ENCODE peak calls at places on chromosomes 7 and 10, in eight cellular contexts. A is H7, Q is dorsolateral prefrontal cortex, F is spleen, M is mesendoderm, S is left ventricle myocardium inferior, U is fibroblast of mammary gland, K is skeletal muscle cell. I is an unnamed sample.

GRCh38 chr7:53095731-53096501 is 60.5 kb downstream of the POM121L12 start:
- DNase-seq in Q (no peak), U (no peak), M (no peak), K (no peak), F (no peak), A (no peak), S (no peak), I (no peak)

GRCh38 chr7:150986099-150986512 is 4.7 kb upstream of the NOS3 start:
- DNase-seq in S (peak), M (peak), A (peak), Q (peak), F (no peak), U (peak), K (no peak), I (peak)

GRCh38 chr7:80185571-80185970 is 50.9 kb downstream of the GNAI1 start:
- DNase-seq in S (no peak), F (no peak), K (no peak), Q (no peak), U (no peak), A (no peak), M (no peak), I (peak)

GRCh38 chr7:54995631-54996340 is 23.0 kb upstream of the EGFR start:
- DNase-seq in S (no peak), Q (no peak), A (no peak), M (no peak), F (no peak), K (peak), U (peak), I (peak)

GRCh38 chr10:93806882-93807281 is 49.1 kb downstream of the LGI1 start:
- DNase-seq in M (no peak), Q (no peak), F (no peak), S (no peak), A (no peak), K (no peak), U (peak), I (no peak)

GRCh38 chr10:75207079-75207867 is 3.3 kb upstream of the VDAC2 start:
- DNase-seq in M (peak), K (no peak), A (no peak), F (no peak), S (no peak), Q (no peak), U (no peak), I (no peak)

GRCh38 chr10:48900296-48900695 is 39.3 kb downstream of the LRRC18 start:
- DNase-seq in F (no peak), Q (no peak), S (no peak), U (no peak), K (no peak), M (no peak), A (no peak), I (no peak)

GRCh38 chr7:131952365-131952764 is 395.9 kb upstream of the PODXL start:
- DNase-seq in F (no peak), S (no peak), U (no peak), K (no peak), Q (no peak), M (no peak), A (no peak), I (no peak)

GRCh38 chr10:70267161-70267933 is 16.5 kb downstream of the NPFFR1 start:
- DNase-seq in K (peak), Q (no peak), U (peak), A (peak), F (no peak), S (no peak), M (peak), I (peak)

GRCh38 chr7:55152490-55152889 is 133.7 kb downstream of the EGFR start:
- DNase-seq in F (peak), U (no peak), M (no peak), A (peak), K (no peak), S (no peak), Q (no peak), I (no peak)

GRCh38 chr10:126525326-126525725 is 137.0 kb upstream of the ADAM12 start:
- DNase-seq in F (no peak), U (no peak), Q (no peak), M (no peak), K (no peak), A (no peak), S (no peak), I (no peak)

GRCh38 chr7:44798649-44799275 is 2.3 kb downstream of the PPIA start:
- DNase-seq in Q (no peak), A (no peak), F (no peak), K (no peak), M (no peak), U (no peak), S (no peak), I (no peak)

GRCh38 chr7:2567663-2568238 is 9.0 kb downstream of the IQCE start:
- DNase-seq in K (no peak), M (peak), F (no peak), U (peak), Q (peak), A (peak), S (peak), I (peak)

GRCh38 chr7:8724080-8724718 is 290.8 kb downstream of the NXPH1 start:
- DNase-seq in Q (peak), F (no peak), S (no peak), K (no peak), U (no peak), M (peak), A (peak), I (no peak)

GRCh38 chr7:77276120-77276519 is 76.5 kb upstream of the FGL2 start:
- DNase-seq in F (no peak), Q (no peak), A (no peak), M (no peak), S (no peak), K (no peak), U (no peak), I (no peak)

GRCh38 chr7:51310131-51310583 is 6.5 kb downstream of the COBL start:
- DNase-seq in K (no peak), A (no peak), M (no peak), S (no peak), Q (no peak), F (no peak), U (no peak), I (no peak)

GRCh38 chr7:11786186-11786585 is 45.8 kb downstream of the THSD7A start:
- DNase-seq in U (no peak), S (no peak), A (peak), M (peak), F (no peak), K (peak), Q (no peak), I (no peak)

GRCh38 chr10:98415710-98416077 is 712 bp upstream of the PYROXD2 start:
- DNase-seq in A (no peak), S (no peak), Q (no peak), U (peak), M (no peak), F (no peak), K (no peak), I (peak)

GRCh38 chr10:48252354-48252650 is 22.2 kb downstream of the FRMPD2 start:
- DNase-seq in Q (no peak), A (no peak), S (no peak), K (no peak), M (no peak), U (no peak), F (peak), I (no peak)

GRCh38 chr10:76881477-76882220 is 756.0 kb downstream of the KCNMA1 start:
- DNase-seq in K (peak), Q (no peak), M (no peak), S (no peak), F (no peak), U (peak), A (no peak), I (peak)

GRCh38 chr10:79399242-79399831 is 46.1 kb downstream of the ZCCHC24 start:
- DNase-seq in S (peak), K (peak), M (peak), Q (peak), U (peak), F (peak), A (peak), I (peak)

GRCh38 chr10:102919237-102919959 is 1.3 kb downstream of the CNNM2 start:
- DNase-seq in F (peak), Q (peak), A (peak), M (peak), K (no peak), U (peak), S (no peak), I (no peak)

GRCh38 chr7:110595694-110596093 is 495.2 kb upstream of the LRRN3 start:
- DNase-seq in F (no peak), K (no peak), S (no peak), M (no peak), A (no peak), U (no peak), Q (no peak), I (peak)

GRCh38 chr10:117216611-117217195 is 19.4 kb downstream of the KCNK18 start:
- DNase-seq in K (peak), A (peak), U (peak), Q (peak), S (peak), F (peak), M (peak), I (peak)

GRCh38 chr10:74947781-74948401 is 121.5 kb downstream of the KAT6B start:
- DNase-seq in F (no peak), Q (no peak), U (no peak), K (no peak), A (no peak), S (no peak), M (no peak), I (no peak)

GRCh38 chr7:129094501-129094900 is 39.6 kb upstream of the TNPO3 start:
- DNase-seq in K (no peak), Q (no peak), M (no peak), F (no peak), U (no peak), A (no peak), S (no peak), I (no peak)

GRCh38 chr7:16114633-16115032 is 306.7 kb downstream of the CRPPA start:
- DNase-seq in U (peak), K (no peak), M (peak), Q (no peak), A (no peak), S (no peak), F (no peak), I (peak)

GRCh38 chr10:70324951-70325781 is 41.4 kb upstream of the NPFFR1 start:
- DNase-seq in Q (no peak), S (no peak), M (no peak), K (no peak), A (peak), F (no peak), U (no peak), I (no peak)

GRCh38 chr10:86314616-86315520 is 51.7 kb downstream of the GRID1 start:
- DNase-seq in K (no peak), M (no peak), F (peak), A (no peak), U (no peak), S (no peak), Q (no peak), I (no peak)

GRCh38 chr10:107618461-107619093 is 454.1 kb upstream of the SORCS1 start:
- DNase-seq in F (no peak), S (no peak), Q (no peak), U (no peak), K (no peak), A (no peak), M (no peak), I (peak)

GRCh38 chr7:117012284-117013174 is 59.2 kb downstream of the ST7 start:
- DNase-seq in F (no peak), K (no peak), U (peak), Q (no peak), A (peak), M (peak), S (no peak), I (peak)

GRCh38 chr7:79997345-79997744 is 137.3 kb upstream of the GNAI1 start:
- DNase-seq in S (no peak), F (no peak), A (no peak), Q (no peak), K (no peak), M (no peak), U (no peak), I (no peak)

GRCh38 chr10:132677905-132678298 is 108.0 kb downstream of the NKX6-2 start:
- DNase-seq in S (no peak), K (no peak), U (no peak), M (no peak), Q (peak), A (no peak), F (no peak), I (no peak)

GRCh38 chr10:112345743-112346142 is 28.2 kb upstream of the ACSL5 start:
- DNase-seq in A (no peak), K (no peak), F (no peak), U (no peak), M (no peak), S (no peak), Q (no peak), I (no peak)

DNA sequence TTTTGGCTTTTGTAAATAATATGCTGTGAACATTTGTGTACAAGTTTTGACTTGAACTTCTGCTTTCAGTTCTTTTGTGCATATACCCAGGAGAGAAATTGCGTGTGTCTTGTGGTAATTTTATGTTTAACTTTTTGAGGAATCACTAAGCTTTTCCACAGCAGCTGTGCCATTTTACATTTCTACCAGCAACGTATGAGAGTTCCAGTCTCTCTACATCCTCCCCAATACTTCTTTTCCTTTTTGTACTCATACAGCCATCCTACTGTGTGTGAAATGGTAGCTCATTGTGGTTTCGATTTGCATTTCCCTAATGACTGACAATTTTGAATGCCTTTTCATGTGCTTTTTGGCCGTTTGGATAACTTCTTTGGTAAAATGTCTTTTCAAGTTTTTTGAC is 66.3 kb upstream of the INHBA start:
- DNase-seq in K (no peak), A (no peak), Q (no peak), U (no peak), M (no peak), S (no peak), F (no peak), I (no peak)
- H3K4me3 ChIP-seq in K (no peak), A (no peak), Q (no peak), U (no peak), M (no peak), S (no peak), F (no peak), I (no peak)

GRCh38 chr10:59878915-59879314 is 27.4 kb downstream of the CCDC6 start:
- DNase-seq in Q (no peak), U (no peak), F (no peak), A (no peak), S (no peak), K (no peak), M (no peak), I (no peak)

GRCh38 chr10:59880976-59881510 is 25.3 kb downstream of the CCDC6 start:
- DNase-seq in M (peak), Q (no peak), F (no peak), K (no peak), S (no peak), A (no peak), U (no peak), I (no peak)

GRCh38 chr10:59881640-59882039 is 24.7 kb downstream of the CCDC6 start:
- DNase-seq in Q (no peak), K (no peak), F (no peak), M (no peak), A (no peak), S (no peak), U (no peak), I (no peak)

GRCh38 chr10:59879363-59879935 is 26.9 kb downstream of the CCDC6 start:
- DNase-seq in Q (no peak), A (no peak), M (no peak), S (no peak), F (no peak), U (no peak), K (no peak), I (no peak)

GRCh38 chr10:59880019-59880717 is 26.2 kb downstream of the CCDC6 start:
- DNase-seq in A (no peak), Q (no peak), S (no peak), M (no peak), K (no peak), F (no peak), U (no peak), I (no peak)
- H3K4me3 ChIP-seq in A (no peak), Q (no peak), S (no peak), M (no peak), K (no peak), F (no peak), U (no peak), I (no peak)

GRCh38 chr7:1312098-1313070 is 79.7 kb downstream of the UNCX start:
- DNase-seq in S (no peak), F (peak), A (peak), M (peak), Q (no peak), K (no peak), U (no peak), I (no peak)

GRCh38 chr7:1314021-1314907 is 81.6 kb downstream of the UNCX start:
- DNase-seq in S (peak), M (no peak), U (no peak), A (no peak), Q (no peak), F (peak), K (no peak), I (no peak)

GRCh38 chr7:1314908-1315450 is 82.3 kb downstream of the UNCX start:
- DNase-seq in Q (no peak), U (no peak), K (no peak), A (peak), S (peak), F (peak), M (no peak), I (no peak)

GRCh38 chr7:1311406-1312097 is 78.9 kb downstream of the UNCX start:
- DNase-seq in Q (no peak), F (no peak), U (no peak), M (no peak), S (no peak), A (no peak), K (no peak), I (no peak)

DNA sequence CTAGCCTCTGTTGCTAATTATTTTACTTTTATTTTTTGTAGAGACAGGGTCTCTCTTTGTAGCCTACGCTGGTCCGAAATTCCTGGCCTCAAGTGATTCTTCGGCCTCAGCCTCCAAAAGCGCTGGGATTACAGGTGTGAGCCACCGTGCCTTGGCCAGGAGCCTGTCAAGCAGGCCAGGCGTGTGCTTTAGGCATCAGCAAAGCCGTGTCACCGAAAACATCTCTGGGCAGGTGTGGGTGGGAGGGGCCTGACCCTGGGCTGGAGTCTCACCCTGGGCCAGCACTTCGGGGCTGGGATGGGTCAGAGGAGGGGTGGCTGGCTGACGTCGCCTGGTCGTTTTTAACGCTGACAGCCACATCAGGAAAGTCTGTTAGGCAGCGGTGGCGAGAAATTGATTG is 80.9 kb downstream of the UNCX start:
- DNase-seq in U (no peak), A (peak), S (peak), K (no peak), Q (no peak), F (peak), M (no peak), I (no peak)
- H3K4me3 ChIP-seq in U (no peak), A (no peak), S (no peak), K (no peak), Q (no peak), F (no peak), M (no peak), I (no peak)

GRCh38 chr7:89104748-89105685 is 309.5 kb upstream of the TEX47 start:
- DNase-seq in S (no peak), F (no peak), Q (no peak), K (peak), A (no peak), U (no peak), M (no peak), I (peak)

GRCh38 chr7:89103564-89103963 is 308.0 kb upstream of the TEX47 start:
- DNase-seq in F (no peak), K (no peak), U (no peak), M (no peak), S (no peak), A (no peak), Q (no peak), I (no peak)
- H3K4me3 ChIP-seq in F (no peak), K (no peak), U (no peak), M (no peak), S (no peak), A (no peak), Q (no peak), I (no peak)

GRCh38 chr7:102944241-102944640 is 31.4 kb downstream of the LRRC17 start:
- DNase-seq in S (no peak), M (no peak), F (no peak), Q (no peak), A (no peak), U (no peak), K (no peak), I (no peak)
- H3K4me3 ChIP-seq in S (no peak), M (no peak), F (no peak), Q (no peak), A (no peak), U (no peak), K (no peak), I (no peak)

GRCh38 chr7:47539398-47540052 is 42.4 kb downstream of the TNS3 start:
- DNase-seq in M (no peak), A (no peak), U (peak), F (peak), S (no peak), Q (no peak), K (no peak), I (peak)

GRCh38 chr7:47535704-47536628 is 45.9 kb downstream of the TNS3 start:
- DNase-seq in F (no peak), K (no peak), A (peak), S (peak), U (no peak), M (peak), Q (peak), I (peak)

GRCh38 chr7:47536705-47537611 is 45.0 kb downstream of the TNS3 start:
- DNase-seq in F (peak), A (peak), Q (peak), U (peak), K (no peak), S (peak), M (peak), I (peak)

GRCh38 chr7:47538846-47539311 is 43.0 kb downstream of the TNS3 start:
- DNase-seq in K (no peak), Q (no peak), F (peak), A (no peak), S (peak), M (no peak), U (no peak), I (peak)

GRCh38 chr7:47537716-47538640 is 43.9 kb downstream of the TNS3 start:
- DNase-seq in U (no peak), A (peak), F (peak), S (peak), M (no peak), K (no peak), Q (peak), I (peak)
- H3K4me3 ChIP-seq in U (peak), A (peak), F (no peak), S (peak), M (no peak), K (peak), Q (no peak), I (peak)

GRCh38 chr10:6819301-6819700 is 239.2 kb upstream of the PRKCQ start:
- DNase-seq in S (no peak), U (no peak), F (no peak), K (no peak), A (no peak), M (no peak), Q (no peak), I (no peak)

GRCh38 chr10:6813876-6814275 is 233.8 kb upstream of the PRKCQ start:
- DNase-seq in U (no peak), M (no peak), Q (no peak), S (no peak), K (no peak), A (no peak), F (no peak), I (no peak)

GRCh38 chr10:6811153-6811552 is 231.1 kb upstream of the PRKCQ start:
- DNase-seq in U (peak), F (no peak), A (no peak), K (no peak), S (no peak), M (no peak), Q (no peak), I (no peak)

DNA sequence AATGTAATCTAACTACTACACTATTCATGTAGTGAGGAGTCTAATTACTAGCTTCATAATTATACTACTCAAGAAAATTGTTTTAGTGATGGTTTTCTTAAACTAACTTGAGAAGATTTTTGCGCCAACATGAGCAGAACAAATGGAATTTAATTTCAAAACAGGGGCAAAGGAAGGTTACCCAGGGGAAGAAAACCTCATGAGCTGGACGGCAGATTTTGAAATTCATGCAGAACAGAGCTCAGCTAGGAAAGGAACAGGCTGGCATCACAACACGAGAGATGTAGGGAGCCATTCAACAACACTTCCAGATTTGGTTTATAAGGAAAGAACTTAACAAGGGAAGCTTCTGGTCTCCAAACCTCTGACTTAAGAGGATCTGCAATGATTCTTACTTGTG is 235.3 kb upstream of the PRKCQ start:
- DNase-seq in K (no peak), A (no peak), U (peak), F (no peak), M (no peak), S (no peak), Q (no peak), I (no peak)
- H3K4me3 ChIP-seq in K (no peak), A (no peak), U (no peak), F (no peak), M (no peak), S (no peak), Q (no peak), I (no peak)

I was measured in fibroblast of villous mesenchyme.